ENCODE peak calls at places on chromosomes 13 and 19, in six cellular contexts. A, Q, R, Y, I and Z are unnamed samples.

GRCh38 chr13:65872448-65872847 is 1357.7 kb downstream of the PCDH9 start:
- DNase-seq in A (no peak), Q (no peak), R (no peak), Y (no peak), I (no peak), Z (no peak)

GRCh38 chr19:17103177-17103576 is 27.6 kb downstream of the MYO9B start:
- DNase-seq in A (peak; percentile 45), Q (no peak), R (peak; percentile 68), Y (peak; percentile 59), I (peak; percentile 41), Z (no peak)

GRCh38 chr13:23656637-23657036 is 86.4 kb downstream of the TNFRSF19 start:
- DNase-seq in A (peak; percentile 98), Q (no peak), R (peak; percentile 77), Y (peak; percentile 73), I (peak; percentile 83), Z (no peak)

GRCh38 chr13:101925731-101926130 is 473.3 kb downstream of the ITGBL1 start:
- DNase-seq in A (no peak), Q (no peak), R (no peak), Y (no peak), I (no peak), Z (no peak)

GRCh38 chr13:86585826-86586225 is 786.6 kb upstream of the SLITRK6 start:
- DNase-seq in A (peak; percentile 93), Q (no peak), R (no peak), Y (peak; percentile 95), I (peak; percentile 95), Z (no peak)

GRCh38 chr13:90382425-90382824 is 965.1 kb upstream of the MIR17HG start:
- DNase-seq in A (no peak), Q (no peak), R (no peak), Y (no peak), I (no peak), Z (no peak)

GRCh38 chr19:35083678-35084077 is 31.9 kb upstream of the FXYD3 start:
- DNase-seq in A (no peak), Q (no peak), R (no peak), Y (no peak), I (no peak), Z (peak; percentile 52)

GRCh38 chr13:43298799-43299198 is 275.4 kb downstream of the DNAJC15 start:
- DNase-seq in A (no peak), Q (no peak), R (no peak), Y (no peak), I (no peak), Z (no peak)

GRCh38 chr13:105773241-105773640 is 762.2 kb downstream of the EFNB2 start:
- DNase-seq in A (no peak), Q (no peak), R (no peak), Y (no peak), I (no peak), Z (no peak)

GRCh38 chr13:106145070-106145469 is 390.4 kb downstream of the EFNB2 start:
- DNase-seq in A (no peak), Q (no peak), R (no peak), Y (no peak), I (no peak), Z (peak; percentile 56)

GRCh38 chr19:54518844-54519243 is 16.2 kb downstream of the LAIR2 start:
- DNase-seq in A (no peak), Q (no peak), R (no peak), Y (peak; percentile 0), I (no peak), Z (no peak)

GRCh38 chr13:27793377-27794074 is 1.2 kb downstream of the GSX1 start:
- DNase-seq in A (no peak), Q (no peak), R (no peak), Y (no peak), I (no peak), Z (no peak)

GRCh38 chr13:38538412-38538811 is 148.5 kb upstream of the FREM2 start:
- DNase-seq in A (no peak), Q (no peak), R (no peak), Y (no peak), I (no peak), Z (no peak)

GRCh38 chr13:41608111-41608510 is 150.8 kb downstream of the RGCC start:
- DNase-seq in A (no peak), Q (no peak), R (peak; percentile 15), Y (no peak), I (no peak), Z (no peak)

GRCh38 chr19:46828484-46828883 is 22.2 kb downstream of the AP2S1 start:
- DNase-seq in A (peak; percentile 75), Q (no peak), R (no peak), Y (no peak), I (no peak), Z (no peak)

GRCh38 chr19:1254081-1254527 is 5.7 kb downstream of the MIDN start:
- DNase-seq in A (no peak), Q (no peak), R (no peak), Y (no peak), I (peak; percentile 35), Z (no peak)

GRCh38 chr19:18488403-18488723 is 33.5 kb downstream of the ELL start:
- DNase-seq in A (no peak), Q (no peak), R (peak; percentile 62), Y (no peak), I (no peak), Z (no peak)

GRCh38 chr19:33462112-33462726 is 59.4 kb downstream of the PEPD start:
- DNase-seq in A (no peak), Q (no peak), R (no peak), Y (no peak), I (no peak), Z (peak; percentile 32)

GRCh38 chr19:9945319-9945966 is 9.1 kb upstream of the OLFM2 start:
- DNase-seq in A (peak; percentile 100), Q (no peak), R (peak; percentile 78), Y (peak; percentile 99), I (peak; percentile 92), Z (peak; percentile 73)

GRCh38 chr19:23439623-23440022 is 44.4 kb upstream of the ZNF91 start:
- DNase-seq in A (no peak), Q (no peak), R (no peak), Y (no peak), I (no peak), Z (no peak)

DNA sequence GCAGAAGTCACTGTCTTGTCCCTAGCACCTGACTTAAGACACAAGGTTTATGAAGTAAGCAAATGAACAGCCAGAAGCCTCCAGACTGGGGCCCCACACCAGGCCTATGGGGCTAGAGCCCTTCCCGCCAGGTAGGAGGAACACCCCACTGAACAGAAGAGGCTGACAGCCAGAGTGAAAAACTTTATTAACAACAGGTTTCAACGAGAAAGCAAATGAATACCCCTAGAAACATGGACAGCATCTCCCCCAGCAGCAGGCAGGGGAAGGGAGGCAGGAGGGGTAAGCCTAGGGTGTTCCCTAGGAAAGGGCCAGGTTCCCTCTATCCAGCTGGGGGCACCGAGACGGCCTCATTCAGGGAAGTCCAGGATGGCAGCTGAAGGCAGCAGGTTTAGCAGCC is 1.3 kb downstream of the WDR83 start:
- DNase-seq in A (no peak), Q (no peak), R (no peak), Y (no peak), I (no peak), Z (no peak)
- H3K4me3 ChIP-seq in A (no peak overlapping the region), Q (no peak overlapping the region), R (peak overlapping the region; percentile 80), Y (peak overlapping the region; percentile 82), I (no peak overlapping the region), Z (peak overlapping the region; percentile 98)

GRCh38 chr13:40588101-40588500 is 78.3 kb downstream of the FOXO1 start:
- DNase-seq in A (no peak), Q (no peak), R (no peak), Y (no peak), I (no peak), Z (no peak)

GRCh38 chr13:40583738-40584137 is 82.7 kb downstream of the FOXO1 start:
- DNase-seq in A (no peak), Q (no peak), R (no peak), Y (no peak), I (no peak), Z (no peak)

GRCh38 chr13:40589285-40590109 is 76.9 kb downstream of the FOXO1 start:
- DNase-seq in A (no peak), Q (no peak), R (no peak), Y (peak; percentile 72), I (peak; percentile 70), Z (peak; percentile 78)

GRCh38 chr13:40585911-40586471 is 80.5 kb downstream of the FOXO1 start:
- DNase-seq in A (no peak), Q (no peak), R (no peak), Y (peak; percentile 35), I (no peak), Z (no peak)

GRCh38 chr13:40586886-40587285 is 79.6 kb downstream of the FOXO1 start:
- DNase-seq in A (no peak), Q (no peak), R (no peak), Y (peak; percentile 30), I (no peak), Z (no peak)
- H3K4me3 ChIP-seq in A (no peak overlapping the region), Q (no peak overlapping the region), R (no peak overlapping the region), Y (no peak overlapping the region), I (no peak overlapping the region), Z (no peak overlapping the region)

GRCh38 chr19:13847900-13848677 is 28.8 kb upstream of the NANOS3 start:
- DNase-seq in A (no peak), Q (peak; percentile 39), R (peak; percentile 14), Y (no peak), I (no peak), Z (no peak)
- H3K4me3 ChIP-seq in A (no peak overlapping the region), Q (peak overlapping the region; percentile 58), R (peak overlapping the region; percentile 65), Y (peak overlapping the region; percentile 41), I (peak overlapping the region; percentile 39), Z (peak overlapping the region; percentile 55)

GRCh38 chr19:40366697-40367561 is 18.4 kb downstream of the PLD3 start:
- DNase-seq in A (peak; percentile 24), Q (no peak), R (peak; percentile 73), Y (peak; percentile 36), I (peak; percentile 34), Z (no peak)
- H3K4me3 ChIP-seq in A (no peak overlapping the region), Q (no peak overlapping the region), R (peak overlapping the region; percentile 66), Y (peak overlapping the region; percentile 41), I (peak overlapping the region; percentile 66), Z (no peak overlapping the region)

GRCh38 chr19:3575949-3576673 is 3.4 kb downstream of the HMG20B start:
- DNase-seq in A (no peak), Q (no peak), R (peak; percentile 14), Y (no peak), I (no peak), Z (no peak)

GRCh38 chr19:3577741-3578344 is 5.1 kb downstream of the HMG20B start:
- DNase-seq in A (no peak), Q (no peak), R (peak; percentile 25), Y (no peak), I (no peak), Z (peak; percentile 69)

GRCh38 chr19:3576696-3577443 is 4.1 kb downstream of the HMG20B start:
- DNase-seq in A (peak; percentile 43), Q (no peak), R (peak; percentile 78), Y (peak; percentile 85), I (peak; percentile 69), Z (peak; percentile 57)

GRCh38 chr19:3580156-3580955 is 4.9 kb upstream of the GIPC3 start:
- DNase-seq in A (peak; percentile 98), Q (no peak), R (no peak), Y (peak; percentile 91), I (peak; percentile 95), Z (no peak)

DNA sequence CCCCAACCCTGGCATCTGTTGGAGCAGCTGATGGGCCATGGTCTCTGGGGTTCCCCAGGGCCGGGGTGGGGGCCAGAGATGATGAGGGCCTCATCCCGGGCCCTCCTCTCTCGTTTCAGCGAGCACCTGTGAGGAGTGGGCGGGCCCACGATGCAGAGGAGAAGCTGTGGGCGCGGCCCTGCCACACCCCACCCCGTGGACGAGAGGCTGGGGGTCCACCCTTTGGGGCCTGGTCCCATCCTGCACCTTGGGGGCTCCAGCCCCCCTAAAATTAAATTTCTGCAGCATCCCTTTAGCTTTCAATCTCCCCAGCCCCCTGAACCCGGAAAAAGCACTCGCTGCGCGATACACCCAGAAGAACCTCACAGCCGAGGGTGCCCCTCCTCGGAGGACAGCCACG is 5.6 kb downstream of the HMG20B start:
- DNase-seq in A (no peak), Q (no peak), R (peak; percentile 5), Y (no peak), I (no peak), Z (no peak)
- H3K4me3 ChIP-seq in A (no peak overlapping the region), Q (no peak overlapping the region), R (no peak overlapping the region), Y (no peak overlapping the region), I (no peak overlapping the region), Z (no peak overlapping the region)